ENCODE peak calls at places on chromosomes 16 and 17, in ten cellular contexts. H is kidney; G is fibroblast of mammary gland; E is fibroblast of lung; S is NCI-H1417; O is activated CD8-positive, alpha-beta memory T cell treated with anti-CD3 and anti-CD28 coated beads for 48 hours; A is adrenal gland; W is stimulated activated CD4-positive, alpha-beta T cell treated with anti-CD3 and anti-CD28 coated beads, Interleukin-1b, Interleukin-23, amount 100 ng/mL, for 4 hours; D is H54; V is stimulated activated CD8-positive, alpha-beta memory T cell treated with anti-CD3 and anti-CD28 coated beads, Interleukin-7, amount 100 ng/mL, for 1 hour. F is an unnamed sample.

GRCh38 chr17:82477934-82478333 is 19.4 kb downstream of the NARF start:
- DNase-seq in V (no peak), G (no peak), D (no peak), E (peak; percentile 28), W (no peak), H (no peak), O (no peak), S (no peak), A (no peak), F (no peak)

GRCh38 chr17:53749178-53749577 is 73.5 kb upstream of the KIF2B start:
- DNase-seq in O (no peak), E (peak; percentile 73), A (no peak), S (no peak), H (no peak), D (peak; percentile 57), W (no peak), G (peak; percentile 47), V (no peak), F (no peak)

GRCh38 chr16:31430380-31431052 is 2.4 kb upstream of the COX6A2 start:
- DNase-seq in S (peak; percentile 16), E (no peak), A (no peak), O (no peak), V (no peak), W (no peak), H (peak; percentile 30), D (no peak), G (no peak), F (no peak)

GRCh38 chr17:44044092-44044491 is 22.4 kb downstream of the LSM12 start:
- DNase-seq in O (no peak), A (no peak), E (peak; percentile 46), H (no peak), S (no peak), G (peak; percentile 90), W (no peak), D (no peak), V (no peak), F (no peak)

GRCh38 chr17:78263063-78263735 is 31.8 kb downstream of the TMEM235 start:
- DNase-seq in V (no peak), D (no peak), A (peak; percentile 59), S (no peak), H (peak; percentile 90), G (no peak), W (no peak), E (no peak), O (no peak), F (no peak)

GRCh38 chr16:55622930-55623561 is 32.7 kb upstream of the SLC6A2 start:
- DNase-seq in S (peak; percentile 19), A (peak; percentile 41), D (no peak), H (no peak), G (no peak), O (no peak), W (no peak), E (no peak), V (no peak), F (no peak)

GRCh38 chr17:72560303-72561247 is 439.8 kb downstream of the SOX9 start:
- DNase-seq in W (peak; percentile 16), G (peak; percentile 58), D (peak; percentile 83), E (peak; percentile 43), O (no peak), A (no peak), S (peak; percentile 63), H (no peak), V (no peak), F (peak; percentile 36)

GRCh38 chr17:39699818-39700147 is at the start of gene ERBB2:
- DNase-seq in G (peak; percentile 71), O (no peak), A (no peak), V (no peak), E (peak; percentile 87), W (no peak), D (peak; percentile 74), H (peak; percentile 93), S (no peak), F (no peak)

F was measured in memory B cell.